ENCODE peak calls at places on chromosomes 16 and 17, in six cellular contexts. Q is BE2C, V is esophagus squamous epithelium, E is RWPE1, I is Panc1, G is A549. O is an unnamed sample.

GRCh38 chr17:9928601-9929341 is 23.7 kb upstream of the RCVRN start:
- DNase-seq in E (peak; percentile 59), I (no peak), G (peak; percentile 90), V (no peak), Q (no peak), O (no peak)

GRCh38 chr17:71032746-71033273 is 863.5 kb downstream of the KCNJ2 start:
- DNase-seq in E (no peak), G (no peak), Q (peak; percentile 55), I (no peak), V (no peak), O (no peak)

GRCh38 chr16:87002717-87003413 is 314.3 kb downstream of the C16orf95 start:
- DNase-seq in I (no peak), Q (no peak), G (no peak), V (no peak), E (no peak), O (no peak)

GRCh38 chr16:24838554-24839266 is 7.1 kb upstream of the SLC5A11 start:
- DNase-seq in E (no peak), I (no peak), Q (no peak), G (peak; percentile 80), V (no peak), O (peak; percentile 39)

GRCh38 chr17:69477204-69477899 is 62.9 kb downstream of the MAP2K6 start:
- DNase-seq in G (no peak), V (no peak), I (no peak), Q (no peak), E (no peak), O (no peak)

GRCh38 chr16:55710466-55710865 is 54.7 kb downstream of the SLC6A2 start:
- DNase-seq in E (peak; percentile 14), G (no peak), Q (no peak), I (no peak), V (no peak), O (no peak)

GRCh38 chr17:60888812-60889709 is 211.4 kb downstream of the BCAS3 start:
- DNase-seq in G (no peak), Q (no peak), V (no peak), E (no peak), I (no peak), O (no peak)

GRCh38 chr17:41360291-41360995 is 9.2 kb downstream of the KRT33B start:
- DNase-seq in G (no peak), I (no peak), V (no peak), E (no peak), Q (no peak), O (peak; percentile 80)

GRCh38 chr16:28212532-28212873 is 738 bp upstream of the XPO6 start:
- DNase-seq in G (no peak), V (no peak), Q (no peak), I (no peak), E (no peak), O (no peak)

GRCh38 chr17:81251943-81252301 is 12.8 kb downstream of the NDUFAF8 start:
- DNase-seq in Q (peak; percentile 84), G (no peak), I (no peak), V (no peak), E (no peak), O (no peak)

GRCh38 chr17:58329808-58330543 is 1.4 kb upstream of the TSPOAP1 start:
- DNase-seq in V (no peak), Q (no peak), G (no peak), I (no peak), E (no peak), O (no peak)

DNA sequence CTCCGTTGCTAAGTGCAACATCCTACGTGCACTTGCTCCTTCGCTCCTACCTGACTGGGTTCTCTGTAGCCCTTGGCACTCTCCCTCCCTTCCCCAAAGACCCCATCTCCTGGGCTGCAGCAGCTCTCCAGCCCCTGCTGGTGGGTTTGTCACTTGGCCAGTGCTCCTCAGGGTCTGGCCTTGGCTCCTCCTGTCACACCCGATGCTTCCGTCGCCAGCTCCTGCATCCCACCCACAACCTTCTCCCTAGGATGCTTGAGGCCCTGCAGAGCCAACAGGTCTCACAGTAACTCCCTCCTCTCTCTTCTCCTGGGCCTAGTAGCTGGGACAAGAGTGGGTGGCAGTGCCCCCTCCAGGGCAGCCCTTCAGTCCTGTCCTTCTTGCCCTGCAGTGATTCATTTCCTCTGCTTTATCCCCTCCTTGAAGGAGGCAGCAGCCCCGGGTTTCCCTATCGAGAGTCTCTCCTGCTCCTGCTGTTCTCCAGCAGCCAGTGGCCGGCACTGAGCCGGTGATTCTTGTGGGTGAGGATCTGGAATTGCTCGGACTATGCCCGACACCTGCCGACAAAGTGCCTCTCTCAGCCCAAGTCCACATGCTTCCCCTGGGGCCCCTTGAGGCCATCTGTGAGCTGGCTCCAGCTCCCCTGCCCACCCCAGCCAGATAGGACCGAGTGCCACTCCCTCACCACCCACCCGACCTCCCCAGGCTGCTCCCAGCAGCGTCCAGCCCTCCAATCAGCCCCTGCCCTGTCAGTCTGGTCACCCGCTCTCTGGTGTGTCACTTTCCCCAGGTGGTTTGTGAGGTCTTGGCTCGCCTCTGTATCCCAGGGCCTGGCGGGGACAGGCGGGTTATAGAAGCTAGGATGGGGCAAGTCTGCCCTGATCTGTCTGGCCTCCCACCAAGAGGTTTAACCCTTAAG is 3.8 kb downstream of the LITAFD start:
- DNase-seq in Q (peak; percentile 74), E (no peak), G (no peak), V (no peak), I (no peak), O (no peak)
- TF ChIP-seq CTCF in Q (peak; percentile 15), E (no peak), G (no peak), V (no peak), I (no peak), O (peak; percentile 26)

GRCh38 chr17:46976626-46977270 is 2.3 kb downstream of the RPRML start:
- DNase-seq in E (no peak), G (peak; percentile 48), Q (no peak), I (no peak), V (no peak), O (no peak)
- TF ChIP-seq CTCF in E (no peak), G (no peak), Q (no peak), I (no peak), V (no peak), O (no peak)

GRCh38 chr16:180101-180920 is at the start of gene HBQ1:
- DNase-seq in I (no peak), G (peak; percentile 51), Q (peak; percentile 80), V (no peak), E (no peak), O (no peak)
- TF ChIP-seq CTCF in I (peak; percentile 95), G (peak; percentile 85), Q (peak; percentile 21), V (peak; percentile 15), E (peak; percentile 28), O (peak; percentile 32)

GRCh38 chr16:72836985-72837384 is 210.9 kb downstream of the ZFHX3 start:
- DNase-seq in Q (no peak), E (no peak), G (peak; percentile 22), I (no peak), V (no peak), O (no peak)

GRCh38 chr16:72840591-72841381 is 207.1 kb downstream of the ZFHX3 start:
- DNase-seq in E (no peak), Q (no peak), I (no peak), G (no peak), V (no peak), O (no peak)

GRCh38 chr16:72838999-72839398 is 208.9 kb downstream of the ZFHX3 start:
- DNase-seq in V (no peak), E (no peak), Q (no peak), G (no peak), I (no peak), O (no peak)

GRCh38 chr16:72836181-72836580 is 211.7 kb downstream of the ZFHX3 start:
- DNase-seq in Q (no peak), V (no peak), I (no peak), G (no peak), E (no peak), O (no peak)

DNA sequence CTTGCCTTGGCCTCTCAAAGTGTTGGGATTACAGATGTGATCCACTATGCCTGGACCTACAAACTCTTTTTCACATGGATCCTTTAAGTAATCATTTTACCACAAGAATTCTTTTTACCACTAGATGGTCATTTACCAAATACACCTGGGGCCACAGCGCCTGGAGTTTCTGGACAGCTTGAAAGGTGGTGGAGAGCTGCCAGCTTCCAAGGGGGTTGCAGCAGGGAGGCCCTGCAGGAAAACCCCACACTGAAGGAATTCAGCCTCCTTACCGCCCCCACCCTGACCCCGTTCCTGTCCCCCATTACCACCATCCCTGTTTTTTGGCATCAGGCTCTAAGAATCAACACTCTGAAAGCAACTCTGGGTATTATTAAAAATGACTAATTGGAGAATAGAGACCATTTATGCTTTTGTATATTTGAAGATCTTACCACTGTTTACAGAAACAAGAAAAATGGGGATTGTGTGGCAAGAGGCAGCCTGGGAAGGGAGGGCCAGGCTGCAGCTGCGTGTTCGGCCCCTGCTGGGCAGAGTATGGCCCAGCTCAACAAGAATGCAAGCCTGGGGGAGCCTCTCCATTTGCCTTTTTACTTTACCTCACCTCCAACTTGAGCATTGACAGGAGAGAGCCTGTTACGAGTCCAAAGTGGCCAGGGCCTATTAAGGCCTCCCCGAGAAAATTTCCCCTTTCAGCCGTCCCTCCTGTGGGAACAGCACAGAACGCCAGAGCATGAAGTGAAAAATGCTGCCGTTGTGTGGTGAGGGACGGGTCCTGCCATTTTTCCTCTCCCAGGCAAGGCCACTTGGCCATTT is 209.9 kb downstream of the ZFHX3 start:
- DNase-seq in Q (no peak), V (no peak), I (no peak), E (no peak), G (no peak), O (no peak)
- TF ChIP-seq CTCF in Q (no peak), V (no peak), I (no peak), E (no peak), G (no peak), O (no peak)

GRCh38 chr17:46876926-46877325 is 25.5 kb downstream of the WNT9B start:
- DNase-seq in E (no peak), V (no peak), I (no peak), G (no peak), Q (no peak), O (no peak)

GRCh38 chr17:46873941-46874645 is 22.7 kb downstream of the WNT9B start:
- DNase-seq in V (no peak), G (no peak), I (no peak), E (no peak), Q (peak; percentile 38), O (no peak)

GRCh38 chr17:46876353-46876887 is 25.0 kb downstream of the WNT9B start:
- DNase-seq in I (no peak), V (no peak), G (peak; percentile 51), Q (peak; percentile 35), E (peak; percentile 45), O (no peak)

GRCh38 chr17:46875849-46876352 is 24.5 kb downstream of the WNT9B start:
- DNase-seq in I (no peak), Q (no peak), V (no peak), G (peak; percentile 34), E (no peak), O (no peak)

DNA sequence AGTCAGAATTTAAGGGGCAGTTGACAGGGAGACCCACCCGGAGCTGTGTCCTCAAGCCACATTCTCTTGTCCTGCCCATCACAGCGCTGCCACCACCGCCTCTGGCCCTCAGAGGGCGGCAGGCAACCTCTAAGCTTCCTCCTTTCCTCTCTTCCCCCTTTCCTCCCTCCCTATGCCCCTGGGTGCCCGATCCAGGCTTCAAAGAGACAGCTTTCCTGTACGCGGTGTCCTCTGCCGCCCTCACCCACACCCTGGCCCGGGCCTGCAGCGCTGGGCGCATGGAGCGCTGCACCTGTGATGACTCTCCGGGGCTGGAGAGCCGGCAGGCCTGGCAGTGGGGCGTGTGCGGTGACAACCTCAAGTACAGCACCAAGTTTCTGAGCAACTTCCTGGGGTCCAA is 23.5 kb downstream of the WNT9B start:
- DNase-seq in E (no peak), G (no peak), I (no peak), Q (no peak), V (no peak), O (no peak)
- TF ChIP-seq CTCF in E (no peak), G (no peak), I (no peak), Q (no peak), V (no peak), O (no peak)